ENCODE peak calls at places on chromosomes 13 and 19, in ten cellular contexts. A is SIG-M5; Z is heart right ventricle; C is RWPE1; M is AG09319; J is suprapubic skin; G is astrocyte of the spinal cord; T is stimulated activated CD8-positive, alpha-beta memory T cell treated with anti-CD3 and anti-CD28 coated beads, Interleukin-7, amount 100 ng/mL, for 1 hour; H is upper lobe of left lung; V is omental fat pad. D is an unnamed sample.

GRCh38 chr13:75296651-75297050 is 185.3 kb downstream of the TBC1D4 start:
- DNase-seq in A (no peak), Z (no peak), C (no peak), M (no peak), J (no peak), G (no peak), T (no peak), H (no peak), V (no peak), D (no peak)

GRCh38 chr19:9597027-9597426 is 12.7 kb upstream of the ZNF121 start:
- DNase-seq in A (no peak), Z (no peak), C (peak; percentile 91), M (peak; percentile 32), J (no peak), G (peak; percentile 52), T (no peak), H (no peak), V (no peak), D (no peak)

GRCh38 chr19:29535984-29536508 is 10.3 kb downstream of the VSTM2B start:
- DNase-seq in A (no peak), Z (no peak), C (no peak), M (no peak), J (no peak), G (no peak), T (no peak), H (peak; percentile 5), V (no peak), D (no peak)

GRCh38 chr13:45104294-45104693 is 16.0 kb upstream of the GTF2F2 start:
- DNase-seq in A (no peak), Z (no peak), C (no peak), M (no peak), J (no peak), G (no peak), T (no peak), H (no peak), V (no peak), D (no peak)

GRCh38 chr19:38649305-38650179 is 2.1 kb downstream of the ACTN4 start:
- DNase-seq in A (no peak), Z (no peak), C (peak; percentile 87), M (no peak), J (no peak), G (no peak), T (no peak), H (peak; percentile 72), V (no peak), D (no peak)

GRCh38 chr19:50349277-50350057 is 16.0 kb downstream of the NAPSA start:
- DNase-seq in A (no peak), Z (no peak), C (no peak), M (no peak), J (no peak), G (no peak), T (no peak), H (no peak), V (no peak), D (no peak)

GRCh38 chr13:101892296-101892695 is 439.8 kb downstream of the ITGBL1 start:
- DNase-seq in A (no peak), Z (no peak), C (no peak), M (no peak), J (no peak), G (no peak), T (no peak), H (no peak), V (no peak), D (no peak)

GRCh38 chr19:35045667-35046300 is 4.3 kb downstream of the HPN start:
- DNase-seq in A (peak; percentile 12), Z (no peak), C (peak; percentile 44), M (no peak), J (no peak), G (no peak), T (no peak), H (no peak), V (no peak), D (no peak)

GRCh38 chr19:3178377-3178972 is at the start of gene S1PR4:
- DNase-seq in A (no peak), Z (no peak), C (no peak), M (no peak), J (no peak), G (no peak), T (peak; percentile 40), H (peak; percentile 54), V (no peak), D (no peak)

GRCh38 chr19:47609885-47610545 is 1.1 kb downstream of the BICRA start:
- DNase-seq in A (no peak), Z (peak; percentile 29), C (peak; percentile 11), M (no peak), J (no peak), G (peak; percentile 38), T (peak; percentile 26), H (peak; percentile 69), V (no peak), D (no peak)

GRCh38 chr13:26584713-26585112 is 27.2 kb downstream of the WASF3 start:
- DNase-seq in A (no peak), Z (no peak), C (peak; percentile 5), M (no peak), J (no peak), G (peak; percentile 49), T (no peak), H (no peak), V (no peak), D (no peak)

GRCh38 chr13:53343345-53343744 is 314.7 kb downstream of the OLFM4 start:
- DNase-seq in A (no peak), Z (no peak), C (no peak), M (no peak), J (no peak), G (no peak), T (no peak), H (no peak), V (no peak), D (no peak)

GRCh38 chr13:72842991-72843390 is 61.1 kb downstream of the PIBF1 start:
- DNase-seq in A (no peak), Z (no peak), C (no peak), M (no peak), J (no peak), G (no peak), T (no peak), H (no peak), V (no peak), D (no peak)

GRCh38 chr19:52190679-52191293 is 934 bp downstream of the PPP2R1A start:
- DNase-seq in A (no peak), Z (peak; percentile 56), C (no peak), M (no peak), J (peak; percentile 68), G (no peak), T (no peak), H (no peak), V (no peak), D (no peak)

GRCh38 chr19:16896098-16896912 is 7.5 kb downstream of the F2RL3 start:
- DNase-seq in A (no peak), Z (no peak), C (no peak), M (no peak), J (peak; percentile 68), G (no peak), T (no peak), H (no peak), V (no peak), D (no peak)

GRCh38 chr19:49479975-49480628 is 6.1 kb downstream of the FLT3LG start:
- DNase-seq in A (no peak), Z (no peak), C (no peak), M (no peak), J (no peak), G (no peak), T (no peak), H (no peak), V (no peak), D (no peak)

GRCh38 chr19:16628984-16629691 is 1.1 kb upstream of the MED26 start:
- DNase-seq in A (no peak), Z (peak; percentile 65), C (peak; percentile 26), M (peak; percentile 64), J (no peak), G (peak; percentile 29), T (no peak), H (peak; percentile 24), V (no peak), D (no peak)

GRCh38 chr19:43699506-43700367 is 16.1 kb upstream of the IRGC start:
- DNase-seq in A (no peak), Z (peak; percentile 31), C (no peak), M (no peak), J (peak; percentile 71), G (peak; percentile 43), T (no peak), H (no peak), V (no peak), D (no peak)

GRCh38 chr13:44311011-44311481 is 62.6 kb upstream of the SERP2 start:
- DNase-seq in A (no peak), Z (no peak), C (peak; percentile 77), M (no peak), J (no peak), G (peak; percentile 65), T (no peak), H (peak; percentile 85), V (no peak), D (peak; percentile 64)

GRCh38 chr13:21060063-21060826 is 1.1 kb downstream of the LATS2 start:
- DNase-seq in A (no peak), Z (peak; percentile 42), C (peak; percentile 30), M (no peak), J (peak; percentile 71), G (peak; percentile 54), T (no peak), H (peak; percentile 39), V (no peak), D (no peak)